ENCODE peak calls at places on chromosomes 16 and 17, in six cellular contexts. One of them, this sample, is unnamed.

GRCh38 chr17:44906987-44907681 is 7.9 kb upstream of the EFTUD2 start:
- DNase-seq in tibial nerve: no peak
- DNase-seq in fibroblast of lung: no peak
- DNase-seq in MM.1S: no peak
- DNase-seq in CD8-positive, alpha-beta memory T cell: no peak
- DNase-seq in AG10803: no peak
- DNase-seq in this sample: no peak

GRCh38 chr16:57238682-57239081 is 6.4 kb upstream of the ARL2BP start:
- DNase-seq in tibial nerve: no peak
- DNase-seq in fibroblast of lung: no peak
- DNase-seq in MM.1S: no peak
- DNase-seq in CD8-positive, alpha-beta memory T cell: no peak
- DNase-seq in AG10803: no peak
- DNase-seq in this sample: no peak

GRCh38 chr16:68186877-68187276 is 49.0 kb downstream of the ESRP2 start:
- DNase-seq in tibial nerve: no peak
- DNase-seq in fibroblast of lung: no peak
- DNase-seq in MM.1S: no peak
- DNase-seq in CD8-positive, alpha-beta memory T cell: no peak
- DNase-seq in AG10803: no peak
- DNase-seq in this sample: no peak

GRCh38 chr17:55641559-55642160 is 81.0 kb downstream of the TMEM100 start:
- DNase-seq in tibial nerve: peak; percentile 78
- DNase-seq in fibroblast of lung: peak; percentile 42
- DNase-seq in MM.1S: peak; percentile 45
- DNase-seq in CD8-positive, alpha-beta memory T cell: no peak
- DNase-seq in AG10803: peak; percentile 59
- DNase-seq in this sample: no peak

GRCh38 chr16:68328860-68329370 is 18.1 kb downstream of the PRMT7 start:
- DNase-seq in tibial nerve: no peak
- DNase-seq in fibroblast of lung: no peak
- DNase-seq in MM.1S: no peak
- DNase-seq in CD8-positive, alpha-beta memory T cell: no peak
- DNase-seq in AG10803: no peak
- DNase-seq in this sample: no peak

GRCh38 chr17:77736207-77736600 is 222.3 kb upstream of the TNRC6C start:
- DNase-seq in tibial nerve: no peak
- DNase-seq in fibroblast of lung: no peak
- DNase-seq in MM.1S: no peak
- DNase-seq in CD8-positive, alpha-beta memory T cell: no peak
- DNase-seq in AG10803: no peak
- DNase-seq in this sample: no peak

GRCh38 chr16:26627958-26628357 is 438.8 kb upstream of the C16orf82 start:
- DNase-seq in tibial nerve: no peak
- DNase-seq in fibroblast of lung: no peak
- DNase-seq in MM.1S: no peak
- DNase-seq in CD8-positive, alpha-beta memory T cell: no peak
- DNase-seq in AG10803: no peak
- DNase-seq in this sample: no peak

GRCh38 chr17:67093348-67093747 is 49.0 kb downstream of the CACNG1 start:
- DNase-seq in tibial nerve: no peak
- DNase-seq in fibroblast of lung: no peak
- DNase-seq in MM.1S: no peak
- DNase-seq in CD8-positive, alpha-beta memory T cell: no peak
- DNase-seq in AG10803: no peak
- DNase-seq in this sample: no peak

GRCh38 chr17:42846594-42847280 is 2.4 kb downstream of the AOC2 start:
- DNase-seq in tibial nerve: no peak
- DNase-seq in fibroblast of lung: no peak
- DNase-seq in MM.1S: no peak
- DNase-seq in CD8-positive, alpha-beta memory T cell: no peak
- DNase-seq in AG10803: peak; percentile 63
- DNase-seq in this sample: no peak

GRCh38 chr17:21452377-21453143 is 76.4 kb downstream of the KCNJ12 start:
- DNase-seq in tibial nerve: peak; percentile 72
- DNase-seq in fibroblast of lung: peak; percentile 68
- DNase-seq in MM.1S: no peak
- DNase-seq in CD8-positive, alpha-beta memory T cell: no peak
- DNase-seq in AG10803: peak; percentile 71
- DNase-seq in this sample: no peak

GRCh38 chr17:550041-550398 is 164.6 kb downstream of the VPS53 start:
- DNase-seq in tibial nerve: no peak
- DNase-seq in fibroblast of lung: peak; percentile 82
- DNase-seq in MM.1S: no peak
- DNase-seq in CD8-positive, alpha-beta memory T cell: no peak
- DNase-seq in AG10803: peak; percentile 17
- DNase-seq in this sample: no peak

GRCh38 chr17:55360971-55361370 is 60.7 kb downstream of the MMD start:
- DNase-seq in tibial nerve: no peak
- DNase-seq in fibroblast of lung: no peak
- DNase-seq in MM.1S: no peak
- DNase-seq in CD8-positive, alpha-beta memory T cell: no peak
- DNase-seq in AG10803: no peak
- DNase-seq in this sample: no peak

GRCh38 chr17:50926523-50926922 is 60.4 kb upstream of the TOB1 start:
- DNase-seq in tibial nerve: no peak
- DNase-seq in fibroblast of lung: no peak
- DNase-seq in MM.1S: no peak
- DNase-seq in CD8-positive, alpha-beta memory T cell: no peak
- DNase-seq in AG10803: no peak
- DNase-seq in this sample: no peak

GRCh38 chr16:4691666-4692412 is 1.5 kb upstream of the NUDT16L1 start:
- DNase-seq in tibial nerve: no peak
- DNase-seq in fibroblast of lung: no peak
- DNase-seq in MM.1S: no peak
- DNase-seq in CD8-positive, alpha-beta memory T cell: no peak
- DNase-seq in AG10803: no peak
- DNase-seq in this sample: no peak

GRCh38 chr16:58853830-58854229 is 119.7 kb upstream of the GOT2 start:
- DNase-seq in tibial nerve: no peak
- DNase-seq in fibroblast of lung: no peak
- DNase-seq in MM.1S: no peak
- DNase-seq in CD8-positive, alpha-beta memory T cell: no peak
- DNase-seq in AG10803: no peak
- DNase-seq in this sample: no peak

GRCh38 chr17:64153565-64153964 is 23.6 kb upstream of the ERN1 start:
- DNase-seq in tibial nerve: no peak
- DNase-seq in fibroblast of lung: no peak
- DNase-seq in MM.1S: no peak
- DNase-seq in CD8-positive, alpha-beta memory T cell: no peak
- DNase-seq in AG10803: no peak
- DNase-seq in this sample: no peak

GRCh38 chr16:58057126-58057525 is 31.6 kb downstream of the MMP15 start:
- DNase-seq in tibial nerve: no peak
- DNase-seq in fibroblast of lung: no peak
- DNase-seq in MM.1S: no peak
- DNase-seq in CD8-positive, alpha-beta memory T cell: no peak
- DNase-seq in AG10803: no peak
- DNase-seq in this sample: no peak

GRCh38 chr17:44074231-44074910 is 3.8 kb downstream of the G6PC3 start:
- DNase-seq in tibial nerve: no peak
- DNase-seq in fibroblast of lung: no peak
- DNase-seq in MM.1S: no peak
- DNase-seq in CD8-positive, alpha-beta memory T cell: no peak
- DNase-seq in AG10803: no peak
- DNase-seq in this sample: no peak

GRCh38 chr17:36602924-36603384 is 1.6 kb downstream of the MRM1 start:
- DNase-seq in tibial nerve: peak; percentile 64
- DNase-seq in fibroblast of lung: peak; percentile 62
- DNase-seq in MM.1S: peak; percentile 71
- DNase-seq in CD8-positive, alpha-beta memory T cell: peak; percentile 67
- DNase-seq in AG10803: peak; percentile 61
- DNase-seq in this sample: peak; percentile 49

GRCh38 chr17:82047379-82047778 is 4.2 kb downstream of the RFNG start:
- DNase-seq in tibial nerve: no peak
- DNase-seq in fibroblast of lung: no peak
- DNase-seq in MM.1S: no peak
- DNase-seq in CD8-positive, alpha-beta memory T cell: no peak
- DNase-seq in AG10803: no peak
- DNase-seq in this sample: no peak

GRCh38 chr17:82046903-82047302 is 4.7 kb downstream of the RFNG start:
- DNase-seq in tibial nerve: no peak
- DNase-seq in fibroblast of lung: no peak
- DNase-seq in MM.1S: no peak
- DNase-seq in CD8-positive, alpha-beta memory T cell: no peak
- DNase-seq in AG10803: no peak
- DNase-seq in this sample: no peak

GRCh38 chr17:82049106-82049505 is 2.5 kb downstream of the RFNG start:
- DNase-seq in tibial nerve: no peak
- DNase-seq in fibroblast of lung: no peak
- DNase-seq in MM.1S: no peak
- DNase-seq in CD8-positive, alpha-beta memory T cell: no peak
- DNase-seq in AG10803: no peak
- DNase-seq in this sample: no peak

GRCh38 chr17:82048571-82048971 is 3.0 kb downstream of the RFNG start:
- DNase-seq in tibial nerve: no peak
- DNase-seq in fibroblast of lung: no peak
- DNase-seq in MM.1S: no peak
- DNase-seq in CD8-positive, alpha-beta memory T cell: no peak
- DNase-seq in AG10803: no peak
- DNase-seq in this sample: no peak

DNA sequence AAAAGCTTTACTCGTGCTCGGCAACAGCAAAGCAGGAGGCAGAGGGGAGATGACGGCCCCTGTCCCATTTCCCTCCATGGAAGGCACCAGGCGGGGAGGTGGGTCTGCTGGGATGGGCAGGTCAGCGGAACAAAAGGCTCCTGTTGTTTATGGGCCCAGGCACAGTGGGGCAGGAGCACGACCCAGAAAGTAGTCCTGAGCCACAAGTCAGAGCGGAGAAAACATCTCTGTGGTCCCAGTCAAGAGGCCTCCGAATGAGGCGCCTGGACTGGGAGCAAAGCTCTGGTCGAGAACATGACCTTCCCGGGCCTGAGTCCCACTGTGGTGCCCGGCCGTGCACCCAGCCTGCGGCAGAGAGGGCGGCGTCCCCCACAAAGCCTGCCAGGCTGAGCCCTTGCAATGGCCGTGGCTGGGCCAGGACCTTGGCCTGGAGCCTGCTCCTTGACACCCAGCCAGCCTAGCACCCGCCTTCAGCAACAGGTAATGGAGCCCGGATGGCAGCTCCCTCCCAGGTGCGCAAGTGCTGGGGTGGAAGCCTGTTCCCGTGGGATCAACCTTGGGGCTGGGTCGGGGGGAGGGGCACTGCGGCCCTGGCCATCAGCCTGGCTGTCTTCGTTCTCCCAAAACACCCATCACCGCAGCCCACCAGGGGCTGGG is 3.6 kb downstream of the RFNG start:
- DNase-seq in tibial nerve: no peak
- DNase-seq in fibroblast of lung: no peak
- DNase-seq in MM.1S: no peak
- DNase-seq in CD8-positive, alpha-beta memory T cell: no peak
- DNase-seq in AG10803: no peak
- DNase-seq in this sample: no peak
- H3K4me3 ChIP-seq in tibial nerve: no peak overlapping the region
- H3K4me3 ChIP-seq in fibroblast of lung: no peak overlapping the region
- H3K4me3 ChIP-seq in MM.1S: no peak overlapping the region
- H3K4me3 ChIP-seq in CD8-positive, alpha-beta memory T cell: no peak overlapping the region
- H3K4me3 ChIP-seq in AG10803: no peak overlapping the region
- H3K4me3 ChIP-seq in this sample: no peak overlapping the region

GRCh38 chr17:48310748-48311213 is 119.2 kb downstream of the SKAP1 start:
- DNase-seq in tibial nerve: no peak
- DNase-seq in fibroblast of lung: no peak
- DNase-seq in MM.1S: no peak
- DNase-seq in CD8-positive, alpha-beta memory T cell: no peak
- DNase-seq in AG10803: no peak
- DNase-seq in this sample: no peak
- H3K4me3 ChIP-seq in tibial nerve: no peak overlapping the region
- H3K4me3 ChIP-seq in fibroblast of lung: no peak overlapping the region
- H3K4me3 ChIP-seq in MM.1S: no peak overlapping the region
- H3K4me3 ChIP-seq in CD8-positive, alpha-beta memory T cell: no peak overlapping the region
- H3K4me3 ChIP-seq in AG10803: no peak overlapping the region
- H3K4me3 ChIP-seq in this sample: no peak overlapping the region

GRCh38 chr17:4796550-4796915 is 569 bp downstream of the PSMB6 start:
- DNase-seq in tibial nerve: no peak
- DNase-seq in fibroblast of lung: peak; percentile 47
- DNase-seq in MM.1S: no peak
- DNase-seq in CD8-positive, alpha-beta memory T cell: no peak
- DNase-seq in AG10803: peak; percentile 34
- DNase-seq in this sample: no peak

GRCh38 chr17:4790705-4791088 is 1.9 kb downstream of the GLTPD2 start:
- DNase-seq in tibial nerve: no peak
- DNase-seq in fibroblast of lung: no peak
- DNase-seq in MM.1S: no peak
- DNase-seq in CD8-positive, alpha-beta memory T cell: no peak
- DNase-seq in AG10803: no peak
- DNase-seq in this sample: no peak

GRCh38 chr17:4789951-4790704 is 1.4 kb downstream of the GLTPD2 start:
- DNase-seq in tibial nerve: peak; percentile 66
- DNase-seq in fibroblast of lung: peak; percentile 89
- DNase-seq in MM.1S: peak; percentile 85
- DNase-seq in CD8-positive, alpha-beta memory T cell: peak; percentile 67
- DNase-seq in AG10803: peak; percentile 78
- DNase-seq in this sample: peak; percentile 46

GRCh38 chr17:4800462-4801185 is 1.5 kb downstream of the C17orf114 start:
- DNase-seq in tibial nerve: no peak
- DNase-seq in fibroblast of lung: no peak
- DNase-seq in MM.1S: peak; percentile 51
- DNase-seq in CD8-positive, alpha-beta memory T cell: no peak
- DNase-seq in AG10803: no peak
- DNase-seq in this sample: no peak

DNA sequence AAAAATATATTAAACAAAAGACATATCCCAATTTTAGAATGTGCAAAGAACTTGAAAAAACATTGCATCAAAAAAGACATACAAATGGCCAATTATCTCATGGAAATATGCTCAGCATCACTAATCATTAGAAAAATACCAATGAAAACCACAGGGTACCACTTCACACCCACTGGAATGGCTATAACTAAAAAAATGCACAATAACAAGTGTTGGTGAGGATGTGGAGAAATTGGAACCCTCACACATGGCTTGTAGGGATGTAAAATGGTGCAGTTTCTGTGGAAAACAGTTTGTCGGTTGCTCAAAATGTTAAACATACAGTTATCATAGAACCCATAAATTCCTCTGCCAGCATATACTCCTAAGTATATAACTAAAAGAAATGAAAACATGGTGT is 796 bp upstream of the PSMB6 start:
- DNase-seq in tibial nerve: no peak
- DNase-seq in fibroblast of lung: no peak
- DNase-seq in MM.1S: no peak
- DNase-seq in CD8-positive, alpha-beta memory T cell: no peak
- DNase-seq in AG10803: no peak
- DNase-seq in this sample: no peak
- H3K4me3 ChIP-seq in tibial nerve: no peak overlapping the region
- H3K4me3 ChIP-seq in fibroblast of lung: no peak overlapping the region
- H3K4me3 ChIP-seq in MM.1S: no peak overlapping the region
- H3K4me3 ChIP-seq in CD8-positive, alpha-beta memory T cell: no peak overlapping the region
- H3K4me3 ChIP-seq in AG10803: no peak overlapping the region
- H3K4me3 ChIP-seq in this sample: no peak overlapping the region

GRCh38 chr17:81094744-81095607 is 60.0 kb downstream of the BAIAP2 start:
- DNase-seq in tibial nerve: peak; percentile 82
- DNase-seq in fibroblast of lung: peak; percentile 100
- DNase-seq in MM.1S: no peak
- DNase-seq in CD8-positive, alpha-beta memory T cell: peak; percentile 76
- DNase-seq in AG10803: peak; percentile 100
- DNase-seq in this sample: no peak
- H3K4me3 ChIP-seq in tibial nerve: no peak overlapping the region
- H3K4me3 ChIP-seq in fibroblast of lung: no peak overlapping the region
- H3K4me3 ChIP-seq in MM.1S: no peak overlapping the region
- H3K4me3 ChIP-seq in CD8-positive, alpha-beta memory T cell: peak overlapping the region; percentile 47
- H3K4me3 ChIP-seq in AG10803: peak overlapping the region; percentile 26
- H3K4me3 ChIP-seq in this sample: no peak overlapping the region

GRCh38 chr17:9002610-9003354 is 18.5 kb upstream of the NTN1 start:
- DNase-seq in tibial nerve: no peak
- DNase-seq in fibroblast of lung: peak; percentile 30
- DNase-seq in MM.1S: no peak
- DNase-seq in CD8-positive, alpha-beta memory T cell: no peak
- DNase-seq in AG10803: no peak
- DNase-seq in this sample: no peak
- H3K4me3 ChIP-seq in tibial nerve: peak overlapping the region; percentile 55
- H3K4me3 ChIP-seq in fibroblast of lung: no peak overlapping the region
- H3K4me3 ChIP-seq in MM.1S: no peak overlapping the region
- H3K4me3 ChIP-seq in CD8-positive, alpha-beta memory T cell: no peak overlapping the region
- H3K4me3 ChIP-seq in AG10803: no peak overlapping the region
- H3K4me3 ChIP-seq in this sample: peak overlapping the region; percentile 31